ENCODE peak calls at places on chromosomes 16 and 17, in nine cellular contexts. One of them, this sample, is unnamed. For H3K4me1 and H3K36me3, the result is how much of the 10 kb centered on the place peaks cover.

GRCh38 chr16:901715-902601 is 68.8 kb downstream of the LMF1 start:
- DNase-seq in heart left ventricle: peak
- DNase-seq in ascending aorta: no peak
- DNase-seq in GM23338: no peak
- DNase-seq in Panc1: no peak
- DNase-seq in SK-N-SH: peak
- DNase-seq in OCI-LY7: no peak
- DNase-seq in GM23248: no peak
- DNase-seq in transverse colon: no peak
- DNase-seq in this sample: no peak

GRCh38 chr17:49193513-49194296 is 16.7 kb downstream of the GNGT2 start:
- DNase-seq in transverse colon: peak
- DNase-seq in OCI-LY7: peak
- DNase-seq in GM23338: peak
- DNase-seq in Panc1: peak
- DNase-seq in GM23248: peak
- DNase-seq in ascending aorta: peak
- DNase-seq in heart left ventricle: peak
- DNase-seq in SK-N-SH: peak
- DNase-seq in this sample: no peak

GRCh38 chr17:77433385-77434135 is 292.8 kb downstream of the SEC14L1 start:
- DNase-seq in Panc1: no peak
- DNase-seq in transverse colon: no peak
- DNase-seq in heart left ventricle: peak
- DNase-seq in ascending aorta: no peak
- DNase-seq in SK-N-SH: peak
- DNase-seq in GM23338: no peak
- DNase-seq in OCI-LY7: peak
- DNase-seq in GM23248: peak
- DNase-seq in this sample: no peak

GRCh38 chr17:15513058-15513858 is 45.8 kb upstream of the CDRT4 start:
- DNase-seq in GM23248: peak
- DNase-seq in ascending aorta: no peak
- DNase-seq in transverse colon: no peak
- DNase-seq in heart left ventricle: no peak
- DNase-seq in OCI-LY7: no peak
- DNase-seq in SK-N-SH: no peak
- DNase-seq in Panc1: no peak
- DNase-seq in GM23338: no peak
- DNase-seq in this sample: no peak

GRCh38 chr17:4937553-4937952 is 2.3 kb downstream of the SLC25A11 start:
- DNase-seq in SK-N-SH: no peak
- DNase-seq in ascending aorta: no peak
- DNase-seq in Panc1: no peak
- DNase-seq in GM23338: no peak
- DNase-seq in GM23248: no peak
- DNase-seq in transverse colon: no peak
- DNase-seq in OCI-LY7: no peak
- DNase-seq in heart left ventricle: no peak
- DNase-seq in this sample: no peak

GRCh38 chr17:3532106-3532858 is 25.3 kb downstream of the TRPV3 start:
- DNase-seq in SK-N-SH: no peak
- DNase-seq in transverse colon: no peak
- DNase-seq in GM23248: no peak
- DNase-seq in ascending aorta: no peak
- DNase-seq in heart left ventricle: no peak
- DNase-seq in GM23338: no peak
- DNase-seq in OCI-LY7: no peak
- DNase-seq in Panc1: no peak
- DNase-seq in this sample: no peak

GRCh38 chr17:68198931-68199836 is 48.7 kb upstream of the AMZ2 start:
- DNase-seq in heart left ventricle: no peak
- DNase-seq in SK-N-SH: peak
- DNase-seq in ascending aorta: no peak
- DNase-seq in OCI-LY7: no peak
- DNase-seq in Panc1: no peak
- DNase-seq in GM23248: peak
- DNase-seq in GM23338: peak
- DNase-seq in transverse colon: no peak
- DNase-seq in this sample: no peak

GRCh38 chr16:58651965-58652348 is 22.3 kb upstream of the CNOT1 start:
- DNase-seq in GM23338: no peak
- DNase-seq in heart left ventricle: no peak
- DNase-seq in transverse colon: no peak
- DNase-seq in Panc1: no peak
- DNase-seq in SK-N-SH: no peak
- DNase-seq in OCI-LY7: no peak
- DNase-seq in GM23248: peak
- DNase-seq in ascending aorta: no peak
- DNase-seq in this sample: no peak

GRCh38 chr17:55683554-55684315 is 38.9 kb downstream of the TMEM100 start:
- DNase-seq in GM23248: no peak
- DNase-seq in OCI-LY7: no peak
- DNase-seq in SK-N-SH: no peak
- DNase-seq in Panc1: no peak
- DNase-seq in heart left ventricle: no peak
- DNase-seq in GM23338: no peak
- DNase-seq in ascending aorta: no peak
- DNase-seq in transverse colon: no peak
- DNase-seq in this sample: no peak

GRCh38 chr16:89244754-89245153 is 27.3 kb downstream of the ZNF778 start:
- DNase-seq in ascending aorta: no peak
- DNase-seq in heart left ventricle: no peak
- DNase-seq in GM23338: no peak
- DNase-seq in transverse colon: no peak
- DNase-seq in Panc1: no peak
- DNase-seq in GM23248: no peak
- DNase-seq in SK-N-SH: no peak
- DNase-seq in OCI-LY7: no peak
- DNase-seq in this sample: no peak

GRCh38 chr17:78879679-78880186 is 23.3 kb downstream of the CEP295NL start:
- DNase-seq in OCI-LY7: no peak
- DNase-seq in Panc1: no peak
- DNase-seq in GM23338: no peak
- DNase-seq in ascending aorta: peak
- DNase-seq in transverse colon: peak
- DNase-seq in GM23248: peak
- DNase-seq in SK-N-SH: peak
- DNase-seq in heart left ventricle: peak
- DNase-seq in this sample: no peak

GRCh38 chr17:6501359-6501758 is 55.0 kb downstream of the PITPNM3 start:
- DNase-seq in SK-N-SH: no peak
- DNase-seq in GM23248: no peak
- DNase-seq in OCI-LY7: no peak
- DNase-seq in transverse colon: no peak
- DNase-seq in ascending aorta: no peak
- DNase-seq in Panc1: no peak
- DNase-seq in GM23338: peak
- DNase-seq in heart left ventricle: no peak
- DNase-seq in this sample: no peak

GRCh38 chr17:7956208-7956965 is 24.4 kb downstream of the CNTROB start:
- DNase-seq in ascending aorta: no peak
- DNase-seq in Panc1: no peak
- DNase-seq in GM23338: no peak
- DNase-seq in OCI-LY7: no peak
- DNase-seq in GM23248: no peak
- DNase-seq in SK-N-SH: peak
- DNase-seq in heart left ventricle: peak
- DNase-seq in transverse colon: peak
- DNase-seq in this sample: no peak

GRCh38 chr16:71687853-71688252 is 36.6 kb downstream of the PHLPP2 start:
- DNase-seq in GM23338: no peak
- DNase-seq in GM23248: no peak
- DNase-seq in heart left ventricle: no peak
- DNase-seq in OCI-LY7: no peak
- DNase-seq in transverse colon: no peak
- DNase-seq in SK-N-SH: no peak
- DNase-seq in Panc1: no peak
- DNase-seq in ascending aorta: no peak
- DNase-seq in this sample: no peak

GRCh38 chr17:9235346-9235745 is 214.0 kb downstream of the NTN1 start:
- DNase-seq in SK-N-SH: no peak
- DNase-seq in GM23338: no peak
- DNase-seq in Panc1: no peak
- DNase-seq in heart left ventricle: no peak
- DNase-seq in OCI-LY7: no peak
- DNase-seq in GM23248: peak
- DNase-seq in ascending aorta: no peak
- DNase-seq in transverse colon: no peak
- DNase-seq in this sample: no peak

GRCh38 chr16:89146211-89147005 is 25.1 kb upstream of the CDH15 start:
- DNase-seq in SK-N-SH: no peak
- DNase-seq in GM23338: no peak
- DNase-seq in GM23248: no peak
- DNase-seq in Panc1: no peak
- DNase-seq in transverse colon: no peak
- DNase-seq in ascending aorta: no peak
- DNase-seq in heart left ventricle: peak
- DNase-seq in OCI-LY7: no peak
- DNase-seq in this sample: no peak

GRCh38 chr16:2512920-2513404 is 790 bp upstream of the ATP6V0C start:
- DNase-seq in OCI-LY7: peak
- DNase-seq in transverse colon: no peak
- DNase-seq in Panc1: no peak
- DNase-seq in GM23248: no peak
- DNase-seq in GM23338: peak
- DNase-seq in ascending aorta: no peak
- DNase-seq in SK-N-SH: peak
- DNase-seq in heart left ventricle: no peak
- DNase-seq in this sample: no peak

GRCh38 chr17:21213491-21214014 is 408 bp downstream of the TMEM11 start:
- DNase-seq in SK-N-SH: peak
- DNase-seq in heart left ventricle: peak
- DNase-seq in transverse colon: peak
- DNase-seq in GM23248: peak
- DNase-seq in Panc1: no peak
- DNase-seq in ascending aorta: peak
- DNase-seq in OCI-LY7: peak
- DNase-seq in GM23338: peak
- DNase-seq in this sample: peak

DNA sequence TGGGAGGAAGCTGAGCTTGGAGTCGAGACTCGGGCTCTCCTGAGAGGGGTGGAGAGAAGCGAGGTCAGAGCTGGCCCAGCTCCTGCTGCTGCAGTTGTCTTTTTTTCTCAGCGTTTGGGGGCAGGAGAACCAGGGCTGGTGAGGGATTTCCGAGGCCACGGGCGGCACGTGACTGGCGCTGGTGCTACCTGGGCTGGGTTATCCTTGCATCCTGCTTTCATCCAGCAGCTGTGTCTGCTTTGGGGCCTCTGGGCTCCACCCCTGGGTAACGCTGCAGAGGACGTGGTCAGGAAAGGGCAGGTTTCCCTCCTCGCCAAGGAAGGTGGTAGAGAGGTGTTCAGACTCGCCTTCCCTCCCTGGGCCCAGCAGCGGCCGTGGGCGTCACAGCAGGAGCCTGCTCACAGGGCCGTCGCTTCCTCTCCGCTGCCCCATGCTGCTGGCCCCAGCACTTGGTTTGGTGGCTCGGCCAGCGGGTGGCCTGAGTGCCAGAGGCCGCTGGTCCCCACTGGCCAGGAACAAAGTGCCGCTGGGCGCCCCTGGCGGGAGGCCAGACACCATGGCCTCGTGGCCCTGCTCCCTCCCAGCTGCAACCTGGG is 22.5 kb downstream of the GSE1 start:
- DNase-seq in ascending aorta: no peak
- DNase-seq in transverse colon: no peak
- DNase-seq in GM23338: no peak
- DNase-seq in OCI-LY7: no peak
- DNase-seq in Panc1: no peak
- DNase-seq in heart left ventricle: no peak
- DNase-seq in GM23248: no peak
- DNase-seq in SK-N-SH: peak
- DNase-seq in this sample: no peak
- H3K4me1 ChIP-seq in ascending aorta: under half
- H3K4me1 ChIP-seq in transverse colon: under half
- H3K4me1 ChIP-seq in GM23338: under half
- H3K4me1 ChIP-seq in OCI-LY7: under half
- H3K4me1 ChIP-seq in Panc1: under half
- H3K4me1 ChIP-seq in heart left ventricle: under half
- H3K4me1 ChIP-seq in GM23248: under half
- H3K4me1 ChIP-seq in SK-N-SH: under half
- H3K4me1 ChIP-seq in this sample: under half

DNA sequence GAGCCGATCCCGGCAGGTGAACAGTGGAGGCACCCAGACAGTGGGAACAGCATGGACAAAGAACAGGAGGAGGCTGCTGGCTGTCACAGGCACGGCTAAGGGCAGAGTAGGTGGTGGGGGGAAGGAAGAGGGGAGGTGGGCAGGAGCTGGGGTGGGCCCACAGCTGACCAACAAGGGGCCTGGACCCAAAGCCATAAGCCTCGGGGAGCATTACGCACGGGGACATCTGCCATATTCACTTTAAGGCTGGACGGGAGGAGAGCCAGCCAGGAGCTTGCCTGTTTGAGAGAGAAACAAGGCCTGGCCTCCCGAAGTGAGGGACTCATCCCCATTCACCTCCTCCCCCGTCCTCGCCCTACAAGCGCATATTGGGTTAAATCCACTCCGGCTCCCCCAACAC is 19.6 kb upstream of the HAP1 start:
- DNase-seq in transverse colon: no peak
- DNase-seq in OCI-LY7: no peak
- DNase-seq in SK-N-SH: no peak
- DNase-seq in ascending aorta: no peak
- DNase-seq in GM23248: no peak
- DNase-seq in Panc1: no peak
- DNase-seq in heart left ventricle: no peak
- DNase-seq in GM23338: no peak
- DNase-seq in this sample: no peak
- H3K36me3 ChIP-seq in transverse colon: under half
- H3K36me3 ChIP-seq in OCI-LY7: under half
- H3K36me3 ChIP-seq in SK-N-SH: under half
- H3K36me3 ChIP-seq in ascending aorta: under half
- H3K36me3 ChIP-seq in GM23248: under half
- H3K36me3 ChIP-seq in Panc1: under half
- H3K36me3 ChIP-seq in heart left ventricle: half or more
- H3K36me3 ChIP-seq in GM23338: under half
- H3K36me3 ChIP-seq in this sample: under half

DNA sequence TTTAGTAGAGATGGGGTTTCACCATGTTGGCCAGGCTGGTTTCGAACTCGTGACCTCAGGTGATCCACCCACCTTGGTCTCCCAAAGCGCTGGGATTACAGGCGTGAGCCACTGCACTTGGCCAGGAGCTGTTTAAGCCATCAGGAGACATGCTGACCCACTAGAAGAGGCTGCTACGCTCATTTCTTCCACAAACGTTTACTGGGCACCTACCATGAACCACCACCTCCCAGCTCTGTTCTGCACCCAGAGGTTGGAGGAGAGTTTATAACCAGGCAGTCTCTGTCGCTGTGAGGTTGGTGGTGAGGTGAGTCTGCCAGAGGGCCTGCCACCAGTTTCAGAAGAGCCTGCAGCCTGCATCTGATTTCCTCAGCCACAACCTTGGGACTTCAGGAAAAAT is 51.8 kb downstream of the SF3B3 start:
- DNase-seq in ascending aorta: peak
- DNase-seq in OCI-LY7: no peak
- DNase-seq in GM23248: no peak
- DNase-seq in transverse colon: no peak
- DNase-seq in SK-N-SH: no peak
- DNase-seq in heart left ventricle: peak
- DNase-seq in Panc1: no peak
- DNase-seq in GM23338: peak
- DNase-seq in this sample: no peak
- H3K4me1 ChIP-seq in ascending aorta: half or more
- H3K4me1 ChIP-seq in OCI-LY7: under half
- H3K4me1 ChIP-seq in GM23248: half or more
- H3K4me1 ChIP-seq in transverse colon: under half
- H3K4me1 ChIP-seq in SK-N-SH: under half
- H3K4me1 ChIP-seq in heart left ventricle: half or more
- H3K4me1 ChIP-seq in Panc1: under half
- H3K4me1 ChIP-seq in GM23338: under half
- H3K4me1 ChIP-seq in this sample: under half

GRCh38 chr17:652310-652709 is 62.3 kb downstream of the VPS53 start:
- DNase-seq in ascending aorta: peak
- DNase-seq in GM23338: no peak
- DNase-seq in heart left ventricle: peak
- DNase-seq in GM23248: peak
- DNase-seq in SK-N-SH: no peak
- DNase-seq in Panc1: no peak
- DNase-seq in transverse colon: peak
- DNase-seq in OCI-LY7: no peak
- DNase-seq in this sample: no peak
- H3K36me3 ChIP-seq in ascending aorta: under half
- H3K36me3 ChIP-seq in GM23338: under half
- H3K36me3 ChIP-seq in heart left ventricle: under half
- H3K36me3 ChIP-seq in GM23248: under half
- H3K36me3 ChIP-seq in SK-N-SH: under half
- H3K36me3 ChIP-seq in Panc1: under half
- H3K36me3 ChIP-seq in transverse colon: under half
- H3K36me3 ChIP-seq in OCI-LY7: under half
- H3K36me3 ChIP-seq in this sample: under half